ENCODE peak calls at places on chromosomes 12 and 14, in seven cellular contexts. F is activated gamma-delta T cell; I is GM04504; M is stimulated activated CD4-positive, alpha-beta T cell treated with anti-CD3 and anti-CD28 coated beads, Interleukin-2, amount 100 ng/mL, for 4 hours; V is SK-MEL-5; G is stimulated activated naive CD8-positive, alpha-beta T cell treated with anti-CD3 and anti-CD28 coated beads, Interleukin-15, Interleukin-2, amounts not matched to agents 100 U/mL and 50 U/mL, for 24 hours; Z is naive thymus-derived CD8-positive, alpha-beta T cell. P is an unnamed sample.
A peak's percentile ranks its signal among the peaks of the same experiment; 100 is the strongest.

GRCh38 chr14:72745991-72746980 is 147.6 kb downstream of the DPF3 start:
- DNase-seq in F (no peak), M (no peak), G (no peak), Z (no peak), I (peak; percentile 53), V (no peak), P (no peak)

GRCh38 chr12:24039113-24039525 is 89.6 kb upstream of the SOX5 start:
- DNase-seq in V (no peak), I (no peak), Z (no peak), M (no peak), G (no peak), F (no peak), P (no peak)

GRCh38 chr12:104182144-104182543 is 33.4 kb upstream of the TXNRD1 start:
- DNase-seq in V (no peak), G (no peak), I (peak; percentile 95), F (no peak), M (no peak), Z (no peak), P (no peak)

GRCh38 chr14:105317546-105317945 is 3.0 kb downstream of the PACS2 start:
- DNase-seq in Z (no peak), G (no peak), F (no peak), M (no peak), V (no peak), I (peak; percentile 39), P (no peak)

GRCh38 chr14:44438936-44439335 is 68.1 kb downstream of the FSCB start:
- DNase-seq in F (no peak), I (no peak), M (no peak), G (no peak), V (no peak), Z (no peak), P (no peak)

GRCh38 chr12:105382771-105383632 is 52.5 kb downstream of the C12orf75 start:
- DNase-seq in G (no peak), F (no peak), M (no peak), I (peak; percentile 62), Z (peak; percentile 26), V (peak; percentile 75), P (no peak)

GRCh38 chr12:119446459-119446858 is 111.9 kb downstream of the CCDC60 start:
- DNase-seq in V (no peak), I (no peak), F (no peak), G (no peak), Z (no peak), M (no peak), P (no peak)

GRCh38 chr14:24310666-24311604 is at the start of gene LTB4R:
- DNase-seq in V (no peak), I (peak; percentile 35), G (peak; percentile 71), Z (peak; percentile 67), F (peak; percentile 66), M (peak; percentile 40), P (peak; percentile 69)

GRCh38 chr12:85711735-85712390 is 124.3 kb downstream of the RASSF9 start:
- DNase-seq in G (no peak), F (no peak), M (no peak), Z (no peak), I (no peak), V (no peak), P (no peak)

GRCh38 chr12:93563807-93564538 is 8.5 kb upstream of the SOCS2 start:
- DNase-seq in F (no peak), Z (no peak), V (peak; percentile 48), G (no peak), M (no peak), I (no peak), P (no peak)

GRCh38 chr12:78062781-78063180 is 232.1 kb downstream of the NAV3 start:
- DNase-seq in I (peak; percentile 29), F (no peak), G (no peak), M (no peak), V (no peak), Z (no peak), P (no peak)

GRCh38 chr12:93571360-93571853 is 1.1 kb upstream of the SOCS2 start:
- DNase-seq in M (peak; percentile 53), I (no peak), F (peak; percentile 36), G (peak; percentile 78), Z (peak; percentile 34), V (peak; percentile 67), P (peak; percentile 55)

GRCh38 chr12:59403259-59403932 is 192.4 kb upstream of the SLC16A7 start:
- DNase-seq in Z (peak; percentile 8), V (peak; percentile 83), F (no peak), M (peak; percentile 13), G (peak; percentile 35), I (peak; percentile 67), P (no peak)

GRCh38 chr14:96299441-96299840 is 43.4 kb downstream of the BDKRB1 start:
- DNase-seq in V (peak; percentile 94), F (no peak), Z (no peak), G (no peak), M (no peak), I (no peak), P (no peak)

GRCh38 chr12:80988986-80989385 is 51.3 kb upstream of the LIN7A start:
- DNase-seq in M (no peak), Z (no peak), V (no peak), I (no peak), G (no peak), F (no peak), P (no peak)

GRCh38 chr14:29235991-29236390 is 469.4 kb downstream of the FOXG1 start:
- DNase-seq in G (no peak), M (no peak), Z (no peak), F (no peak), V (no peak), I (no peak), P (no peak)

GRCh38 chr14:104110491-104111209 is 25.1 kb downstream of the ASPG start:
- DNase-seq in F (no peak), Z (no peak), G (peak; percentile 2), I (no peak), V (no peak), M (no peak), P (no peak)

GRCh38 chr14:21070083-21070609 is at the start of gene ARHGEF40:
- DNase-seq in G (no peak), F (no peak), Z (no peak), M (no peak), V (peak; percentile 15), I (peak; percentile 21), P (no peak)

GRCh38 chr12:41511247-41511646 is 323.1 kb downstream of the PDZRN4 start:
- DNase-seq in F (no peak), I (no peak), G (no peak), M (no peak), Z (no peak), V (no peak), P (no peak)

GRCh38 chr12:72010365-72010764 is 71.7 kb downstream of the TPH2 start:
- DNase-seq in G (no peak), V (no peak), F (no peak), I (peak; percentile 16), M (no peak), Z (no peak), P (no peak)

GRCh38 chr12:121404734-121405133 is 4.8 kb downstream of the RNF34 start:
- DNase-seq in M (no peak), Z (no peak), V (no peak), I (no peak), F (no peak), G (no peak), P (no peak)

GRCh38 chr14:78162202-78162601 is 8.0 kb upstream of the NRXN3 start:
- DNase-seq in F (no peak), Z (no peak), M (no peak), V (no peak), I (no peak), G (no peak), P (no peak)

GRCh38 chr14:61145258-61145902 is 135.8 kb downstream of the TMEM30B start:
- DNase-seq in F (no peak), G (no peak), Z (no peak), V (no peak), I (peak; percentile 89), M (no peak), P (no peak)

GRCh38 chr12:48795550-48796455 is 6.9 kb upstream of the ADCY6 start:
- DNase-seq in M (peak; percentile 25), G (peak; percentile 64), I (no peak), F (no peak), Z (peak; percentile 38), V (peak; percentile 92), P (peak; percentile 42)

GRCh38 chr12:123931686-123932321 is 40.8 kb downstream of the CCDC92 start:
- DNase-seq in M (peak; percentile 22), G (peak; percentile 31), V (no peak), Z (peak; percentile 75), F (no peak), I (no peak), P (no peak)

GRCh38 chr12:93191956-93192355 is 185.8 kb upstream of the NUDT4 start:
- DNase-seq in V (no peak), F (no peak), G (no peak), I (peak; percentile 72), M (no peak), Z (no peak), P (no peak)

GRCh38 chr14:62143235-62143634 is 381.0 kb downstream of the SNAPC1 start:
- DNase-seq in Z (no peak), I (peak; percentile 3), V (no peak), F (no peak), G (no peak), M (no peak), P (no peak)

GRCh38 chr12:124745891-124746570 is 117.6 kb downstream of the SCARB1 start:
- DNase-seq in I (peak; percentile 90), M (peak; percentile 17), G (peak; percentile 41), F (no peak), Z (no peak), V (peak; percentile 98), P (no peak)

GRCh38 chr12:120254809-120255208 is 10.7 kb downstream of the PXN start:
- DNase-seq in F (no peak), M (no peak), V (no peak), G (no peak), Z (no peak), I (no peak), P (no peak)

GRCh38 chr12:54016478-54016964 is 7.7 kb downstream of the HOXC8 start:
- DNase-seq in G (no peak), M (no peak), Z (no peak), F (no peak), V (peak; percentile 64), I (peak; percentile 85), P (no peak)

GRCh38 chr14:85471744-85472143 is 58.2 kb upstream of the FLRT2 start:
- DNase-seq in I (peak; percentile 57), F (no peak), M (no peak), G (no peak), Z (no peak), V (peak; percentile 10), P (no peak)

GRCh38 chr12:50314629-50315312 is 31.5 kb upstream of the LIMA1 start:
- DNase-seq in V (peak; percentile 64), F (no peak), M (no peak), I (peak; percentile 32), Z (no peak), G (no peak), P (no peak)

GRCh38 chr12:4278582-4278939 is 5.0 kb downstream of the CCND2 start:
- DNase-seq in V (no peak), Z (no peak), F (no peak), G (no peak), I (no peak), M (no peak), P (no peak)

P was measured in natural killer cell.